ENCODE peak calls at places on chromosomes 16 and 17, in four cellular contexts. One of them, this sample, is unnamed.

GRCh38 chr16:27436065-27436464 is 34.1 kb downstream of the IL21R start:
- DNase-seq in left ventricle myocardium inferior: no peak
- DNase-seq in activated CD8-positive, alpha-beta memory T cell treated with anti-CD3 and anti-CD28 coated beads, Interleukin-2, amount 50 U/mL, for 4 hours: peak; percentile 11
- DNase-seq in mesendoderm: no peak
- DNase-seq in this sample: peak; percentile 0

GRCh38 chr16:64730261-64730660 is 391.6 kb downstream of the CDH11 start:
- DNase-seq in left ventricle myocardium inferior: no peak
- DNase-seq in activated CD8-positive, alpha-beta memory T cell treated with anti-CD3 and anti-CD28 coated beads, Interleukin-2, amount 50 U/mL, for 4 hours: no peak
- DNase-seq in mesendoderm: no peak
- DNase-seq in this sample: no peak

GRCh38 chr16:28217326-28217725 is 5.6 kb upstream of the XPO6 start:
- DNase-seq in left ventricle myocardium inferior: no peak
- DNase-seq in activated CD8-positive, alpha-beta memory T cell treated with anti-CD3 and anti-CD28 coated beads, Interleukin-2, amount 50 U/mL, for 4 hours: no peak
- DNase-seq in mesendoderm: no peak
- DNase-seq in this sample: no peak

GRCh38 chr17:31274252-31274651 is 22.8 kb downstream of the OMG start:
- DNase-seq in left ventricle myocardium inferior: no peak
- DNase-seq in activated CD8-positive, alpha-beta memory T cell treated with anti-CD3 and anti-CD28 coated beads, Interleukin-2, amount 50 U/mL, for 4 hours: no peak
- DNase-seq in mesendoderm: no peak
- DNase-seq in this sample: no peak

GRCh38 chr17:67133161-67133560 is 88.8 kb downstream of the CACNG1 start:
- DNase-seq in left ventricle myocardium inferior: no peak
- DNase-seq in activated CD8-positive, alpha-beta memory T cell treated with anti-CD3 and anti-CD28 coated beads, Interleukin-2, amount 50 U/mL, for 4 hours: no peak
- DNase-seq in mesendoderm: no peak
- DNase-seq in this sample: no peak

GRCh38 chr17:59372138-59372751 is 40.8 kb downstream of the YPEL2 start:
- DNase-seq in left ventricle myocardium inferior: no peak
- DNase-seq in activated CD8-positive, alpha-beta memory T cell treated with anti-CD3 and anti-CD28 coated beads, Interleukin-2, amount 50 U/mL, for 4 hours: no peak
- DNase-seq in mesendoderm: no peak
- DNase-seq in this sample: no peak

GRCh38 chr16:88859381-88860091 is 2.6 kb downstream of the TRAPPC2L start:
- DNase-seq in left ventricle myocardium inferior: no peak
- DNase-seq in activated CD8-positive, alpha-beta memory T cell treated with anti-CD3 and anti-CD28 coated beads, Interleukin-2, amount 50 U/mL, for 4 hours: no peak
- DNase-seq in mesendoderm: no peak
- DNase-seq in this sample: no peak

GRCh38 chr16:10728035-10728462 is 15.6 kb upstream of the NUBP1 start:
- DNase-seq in left ventricle myocardium inferior: no peak
- DNase-seq in activated CD8-positive, alpha-beta memory T cell treated with anti-CD3 and anti-CD28 coated beads, Interleukin-2, amount 50 U/mL, for 4 hours: no peak
- DNase-seq in mesendoderm: no peak
- DNase-seq in this sample: no peak

GRCh38 chr16:89137666-89138512 is 33.7 kb upstream of the CDH15 start:
- DNase-seq in left ventricle myocardium inferior: no peak
- DNase-seq in activated CD8-positive, alpha-beta memory T cell treated with anti-CD3 and anti-CD28 coated beads, Interleukin-2, amount 50 U/mL, for 4 hours: no peak
- DNase-seq in mesendoderm: no peak
- DNase-seq in this sample: no peak

GRCh38 chr16:17238285-17239028 is 232.3 kb downstream of the XYLT1 start:
- DNase-seq in left ventricle myocardium inferior: no peak
- DNase-seq in activated CD8-positive, alpha-beta memory T cell treated with anti-CD3 and anti-CD28 coated beads, Interleukin-2, amount 50 U/mL, for 4 hours: no peak
- DNase-seq in mesendoderm: no peak
- DNase-seq in this sample: peak; percentile 35

GRCh38 chr17:28324776-28325175 is 5.8 kb downstream of the TMEM97 start:
- DNase-seq in left ventricle myocardium inferior: no peak
- DNase-seq in activated CD8-positive, alpha-beta memory T cell treated with anti-CD3 and anti-CD28 coated beads, Interleukin-2, amount 50 U/mL, for 4 hours: no peak
- DNase-seq in mesendoderm: no peak
- DNase-seq in this sample: no peak

GRCh38 chr16:23320695-23321094 is 18.6 kb downstream of the SCNN1B start:
- DNase-seq in left ventricle myocardium inferior: no peak
- DNase-seq in activated CD8-positive, alpha-beta memory T cell treated with anti-CD3 and anti-CD28 coated beads, Interleukin-2, amount 50 U/mL, for 4 hours: no peak
- DNase-seq in mesendoderm: no peak
- DNase-seq in this sample: no peak

GRCh38 chr17:79812206-79812968 is 15.5 kb upstream of the CBX8 start:
- DNase-seq in left ventricle myocardium inferior: no peak
- DNase-seq in activated CD8-positive, alpha-beta memory T cell treated with anti-CD3 and anti-CD28 coated beads, Interleukin-2, amount 50 U/mL, for 4 hours: no peak
- DNase-seq in mesendoderm: no peak
- DNase-seq in this sample: no peak

GRCh38 chr17:74972107-74972972 is at the start of gene HID1:
- DNase-seq in left ventricle myocardium inferior: peak; percentile 60
- DNase-seq in activated CD8-positive, alpha-beta memory T cell treated with anti-CD3 and anti-CD28 coated beads, Interleukin-2, amount 50 U/mL, for 4 hours: peak; percentile 85
- DNase-seq in mesendoderm: peak; percentile 74
- DNase-seq in this sample: peak; percentile 80

GRCh38 chr17:34117332-34117731 is 137.8 kb upstream of the CCL2 start:
- DNase-seq in left ventricle myocardium inferior: no peak
- DNase-seq in activated CD8-positive, alpha-beta memory T cell treated with anti-CD3 and anti-CD28 coated beads, Interleukin-2, amount 50 U/mL, for 4 hours: no peak
- DNase-seq in mesendoderm: no peak
- DNase-seq in this sample: no peak

GRCh38 chr17:31691251-31691905 is 167.7 kb downstream of the COPRS start:
- DNase-seq in left ventricle myocardium inferior: no peak
- DNase-seq in activated CD8-positive, alpha-beta memory T cell treated with anti-CD3 and anti-CD28 coated beads, Interleukin-2, amount 50 U/mL, for 4 hours: no peak
- DNase-seq in mesendoderm: no peak
- DNase-seq in this sample: no peak

GRCh38 chr16:77556203-77556602 is 121.4 kb upstream of the ADAMTS18 start:
- DNase-seq in left ventricle myocardium inferior: no peak
- DNase-seq in activated CD8-positive, alpha-beta memory T cell treated with anti-CD3 and anti-CD28 coated beads, Interleukin-2, amount 50 U/mL, for 4 hours: no peak
- DNase-seq in mesendoderm: peak; percentile 54
- DNase-seq in this sample: no peak

GRCh38 chr17:47621293-47622178 is 28.2 kb upstream of the KPNB1 start:
- DNase-seq in left ventricle myocardium inferior: no peak
- DNase-seq in activated CD8-positive, alpha-beta memory T cell treated with anti-CD3 and anti-CD28 coated beads, Interleukin-2, amount 50 U/mL, for 4 hours: no peak
- DNase-seq in mesendoderm: peak; percentile 97
- DNase-seq in this sample: no peak

GRCh38 chr16:87333581-87334331 is 16.6 kb upstream of the C16orf95 start:
- DNase-seq in left ventricle myocardium inferior: no peak
- DNase-seq in activated CD8-positive, alpha-beta memory T cell treated with anti-CD3 and anti-CD28 coated beads, Interleukin-2, amount 50 U/mL, for 4 hours: no peak
- DNase-seq in mesendoderm: no peak
- DNase-seq in this sample: no peak

GRCh38 chr16:88737298-88738166 is 31.2 kb downstream of the CTU2 start:
- DNase-seq in left ventricle myocardium inferior: peak; percentile 71
- DNase-seq in activated CD8-positive, alpha-beta memory T cell treated with anti-CD3 and anti-CD28 coated beads, Interleukin-2, amount 50 U/mL, for 4 hours: peak; percentile 80
- DNase-seq in mesendoderm: peak; percentile 77
- DNase-seq in this sample: peak; percentile 71

GRCh38 chr17:29930399-29931010 is 477 bp upstream of the SSH2 start:
- DNase-seq in left ventricle myocardium inferior: no peak
- DNase-seq in activated CD8-positive, alpha-beta memory T cell treated with anti-CD3 and anti-CD28 coated beads, Interleukin-2, amount 50 U/mL, for 4 hours: no peak
- DNase-seq in mesendoderm: peak; percentile 22
- DNase-seq in this sample: no peak

GRCh38 chr16:89581045-89581695 is 5.6 kb downstream of the CPNE7 start:
- DNase-seq in left ventricle myocardium inferior: no peak
- DNase-seq in activated CD8-positive, alpha-beta memory T cell treated with anti-CD3 and anti-CD28 coated beads, Interleukin-2, amount 50 U/mL, for 4 hours: no peak
- DNase-seq in mesendoderm: peak; percentile 74
- DNase-seq in this sample: no peak

GRCh38 chr16:48013476-48013875 is 142.3 kb downstream of the ABCC12 start:
- DNase-seq in left ventricle myocardium inferior: no peak
- DNase-seq in activated CD8-positive, alpha-beta memory T cell treated with anti-CD3 and anti-CD28 coated beads, Interleukin-2, amount 50 U/mL, for 4 hours: no peak
- DNase-seq in mesendoderm: peak; percentile 58
- DNase-seq in this sample: no peak

GRCh38 chr16:77898671-77899211 is 110.4 kb downstream of the VAT1L start:
- DNase-seq in left ventricle myocardium inferior: no peak
- DNase-seq in activated CD8-positive, alpha-beta memory T cell treated with anti-CD3 and anti-CD28 coated beads, Interleukin-2, amount 50 U/mL, for 4 hours: no peak
- DNase-seq in mesendoderm: no peak
- DNase-seq in this sample: no peak

GRCh38 chr16:66131156-66131807 is 235.2 kb upstream of the CDH5 start:
- DNase-seq in left ventricle myocardium inferior: no peak
- DNase-seq in activated CD8-positive, alpha-beta memory T cell treated with anti-CD3 and anti-CD28 coated beads, Interleukin-2, amount 50 U/mL, for 4 hours: no peak
- DNase-seq in mesendoderm: no peak
- DNase-seq in this sample: no peak

GRCh38 chr17:14427914-14428639 is 127.2 kb downstream of the HS3ST3B1 start:
- DNase-seq in left ventricle myocardium inferior: no peak
- DNase-seq in activated CD8-positive, alpha-beta memory T cell treated with anti-CD3 and anti-CD28 coated beads, Interleukin-2, amount 50 U/mL, for 4 hours: peak; percentile 30
- DNase-seq in mesendoderm: no peak
- DNase-seq in this sample: peak; percentile 55

GRCh38 chr16:24610421-24610765 is 71.0 kb downstream of the RBBP6 start:
- DNase-seq in left ventricle myocardium inferior: peak; percentile 27
- DNase-seq in activated CD8-positive, alpha-beta memory T cell treated with anti-CD3 and anti-CD28 coated beads, Interleukin-2, amount 50 U/mL, for 4 hours: no peak
- DNase-seq in mesendoderm: peak; percentile 45
- DNase-seq in this sample: peak; percentile 25

GRCh38 chr17:73552300-73553088 is 91.8 kb downstream of the SDK2 start:
- DNase-seq in left ventricle myocardium inferior: no peak
- DNase-seq in activated CD8-positive, alpha-beta memory T cell treated with anti-CD3 and anti-CD28 coated beads, Interleukin-2, amount 50 U/mL, for 4 hours: no peak
- DNase-seq in mesendoderm: no peak
- DNase-seq in this sample: no peak

GRCh38 chr17:46732133-46732532 is 86.4 kb downstream of the WNT3 start:
- DNase-seq in left ventricle myocardium inferior: no peak
- DNase-seq in activated CD8-positive, alpha-beta memory T cell treated with anti-CD3 and anti-CD28 coated beads, Interleukin-2, amount 50 U/mL, for 4 hours: no peak
- DNase-seq in mesendoderm: no peak
- DNase-seq in this sample: no peak

GRCh38 chr17:32103476-32104113 is 38.7 kb upstream of the RHOT1 start:
- DNase-seq in left ventricle myocardium inferior: no peak
- DNase-seq in activated CD8-positive, alpha-beta memory T cell treated with anti-CD3 and anti-CD28 coated beads, Interleukin-2, amount 50 U/mL, for 4 hours: no peak
- DNase-seq in mesendoderm: no peak
- DNase-seq in this sample: no peak